ENCODE peak calls at places on chromosomes 2 and 18, in nine cellular contexts. T is Panc1; D is CD8-positive, alpha-beta T cell; R is endodermal cell; E is transverse colon; L is vagina; S is RWPE2; U is naive thymus-derived CD4-positive, alpha-beta T cell; B is tibial artery. O is an unnamed sample. For H3K4me1 and H3K36me3, the result is how much of the 10 kb centered on the place peaks cover.

GRCh38 chr2:109027702-109028101 is 38.7 kb upstream of the EDAR start:
- DNase-seq in T (no peak), D (no peak), R (peak), E (no peak), L (no peak), S (no peak), U (no peak), B (no peak), O (no peak)

GRCh38 chr18:3093624-3094354 is 80.8 kb upstream of the LPIN2 start:
- DNase-seq in T (no peak), D (no peak), R (no peak), E (peak), L (no peak), S (no peak), U (no peak), B (no peak), O (no peak)

GRCh38 chr18:74990563-74991081 is 218.3 kb downstream of the PTGR3 start:
- DNase-seq in T (no peak), D (no peak), R (no peak), E (no peak), L (no peak), S (no peak), U (no peak), B (no peak), O (no peak)

GRCh38 chr18:76450912-76451421 is 44.1 kb downstream of the ZNF516 start:
- DNase-seq in T (no peak), D (no peak), R (peak), E (peak), L (peak), S (no peak), U (peak), B (peak), O (peak)

GRCh38 chr2:236343400-236344161 is 79.4 kb upstream of the ASB18 start:
- DNase-seq in T (peak), D (peak), R (peak), E (peak), L (peak), S (no peak), U (peak), B (peak), O (peak)

GRCh38 chr2:178242552-178242883 is 48.2 kb downstream of the OSBPL6 start:
- DNase-seq in T (no peak), D (no peak), R (no peak), E (no peak), L (no peak), S (no peak), U (no peak), B (no peak), O (no peak)

GRCh38 chr2:171318463-171318934 is 115.3 kb downstream of the METTL8 start:
- DNase-seq in T (no peak), D (no peak), R (peak), E (peak), L (no peak), S (no peak), U (no peak), B (no peak), O (no peak)

GRCh38 chr2:218820746-218821369 is 10.7 kb downstream of the PRKAG3 start:
- DNase-seq in T (no peak), D (no peak), R (peak), E (no peak), L (no peak), S (no peak), U (no peak), B (no peak), O (no peak)

GRCh38 chr2:172545408-172546075 is 10.3 kb upstream of the PDK1 start:
- DNase-seq in T (no peak), D (no peak), R (no peak), E (no peak), L (no peak), S (no peak), U (no peak), B (no peak), O (no peak)

GRCh38 chr18:73551211-73551610 is 596.4 kb downstream of the FBXO15 start:
- DNase-seq in T (no peak), D (no peak), R (no peak), E (no peak), L (no peak), S (no peak), U (no peak), B (no peak), O (no peak)

GRCh38 chr18:46387426-46388131 is 269.4 kb downstream of the LOXHD1 start:
- DNase-seq in T (no peak), D (no peak), R (no peak), E (no peak), L (no peak), S (no peak), U (no peak), B (no peak), O (no peak)

GRCh38 chr2:174036825-174037224 is 71.7 kb upstream of the SP3 start:
- DNase-seq in T (no peak), D (no peak), R (no peak), E (no peak), L (no peak), S (no peak), U (no peak), B (no peak), O (no peak)

GRCh38 chr2:231680992-231681852 is 27.1 kb upstream of the PTMA start:
- DNase-seq in T (no peak), D (no peak), R (peak), E (peak), L (no peak), S (no peak), U (no peak), B (peak), O (peak)

GRCh38 chr2:168573128-168573903 is 117.2 kb downstream of the CERS6 start:
- DNase-seq in T (no peak), D (no peak), R (no peak), E (no peak), L (no peak), S (no peak), U (no peak), B (peak), O (no peak)

GRCh38 chr2:175401956-175402469 is 220.5 kb upstream of the ATP5MC3 start:
- DNase-seq in T (no peak), D (no peak), R (no peak), E (no peak), L (no peak), S (no peak), U (no peak), B (no peak), O (no peak)

GRCh38 chr2:191656389-191656788 is 21.5 kb upstream of the NABP1 start:
- DNase-seq in T (no peak), D (no peak), R (no peak), E (no peak), L (no peak), S (no peak), U (no peak), B (no peak), O (no peak)

GRCh38 chr2:73998933-73999332 is 14.2 kb downstream of the TET3 start:
- DNase-seq in T (no peak), D (no peak), R (no peak), E (no peak), L (no peak), S (no peak), U (no peak), B (no peak), O (no peak)

GRCh38 chr18:48840491-48840877 is 110.3 kb downstream of the SMAD7 start:
- DNase-seq in T (no peak), D (no peak), R (no peak), E (no peak), L (no peak), S (no peak), U (no peak), B (no peak), O (no peak)

GRCh38 chr2:32135409-32135808 is 30.3 kb upstream of the SLC30A6 start:
- DNase-seq in T (peak), D (no peak), R (no peak), E (peak), L (no peak), S (no peak), U (peak), B (no peak), O (no peak)

GRCh38 chr2:184680825-184681224 is 82.5 kb downstream of the ZNF804A start:
- DNase-seq in T (no peak), D (no peak), R (no peak), E (no peak), L (no peak), S (no peak), U (no peak), B (no peak), O (no peak)

GRCh38 chr18:53153281-53153680 is 813.3 kb downstream of the DCC start:
- DNase-seq in T (no peak), D (no peak), R (peak), E (peak), L (no peak), S (no peak), U (no peak), B (no peak), O (no peak)

GRCh38 chr2:30367232-30368070 is 79.6 kb upstream of the LCLAT1 start:
- DNase-seq in T (no peak), D (no peak), R (no peak), E (no peak), L (no peak), S (no peak), U (no peak), B (no peak), O (no peak)

GRCh38 chr2:240143801-240144648 is 3.6 kb upstream of the OTOS start:
- DNase-seq in T (peak), D (peak), R (peak), E (peak), L (no peak), S (peak), U (peak), B (peak), O (peak)

GRCh38 chr2:42794271-42795046 is 2.1 kb upstream of the HAAO start:
- DNase-seq in T (peak), D (no peak), R (peak), E (peak), L (no peak), S (no peak), U (no peak), B (no peak), O (no peak)

GRCh38 chr2:39870871-39871270 is 91.8 kb upstream of the THUMPD2 start:
- DNase-seq in T (no peak), D (no peak), R (no peak), E (no peak), L (no peak), S (no peak), U (no peak), B (no peak), O (no peak)
- H3K4me3 ChIP-seq in T (no peak), D (no peak), R (no peak), E (no peak), L (no peak), S (no peak), U (no peak), B (no peak), O (no peak)

GRCh38 chr2:233448220-233448559 is 93.9 kb downstream of the DGKD start:
- DNase-seq in T (no peak), D (no peak), R (peak), E (no peak), L (no peak), S (peak), U (no peak), B (peak), O (no peak)
- H3K4me1 ChIP-seq in T (under half), D (under half), R (under half), E (under half), L (under half), S (under half), U (under half), B (under half), O (under half)

GRCh38 chr2:88055049-88055435 is 541 bp downstream of the KRCC1 start:
- DNase-seq in T (no peak), D (no peak), R (no peak), E (no peak), L (no peak), S (no peak), U (no peak), B (no peak), O (no peak)

GRCh38 chr2:88054300-88055048 is 1.1 kb downstream of the KRCC1 start:
- DNase-seq in T (no peak), D (no peak), R (no peak), E (no peak), L (no peak), S (no peak), U (no peak), B (no peak), O (no peak)

GRCh38 chr2:88053301-88053700 is 2.3 kb downstream of the KRCC1 start:
- DNase-seq in T (no peak), D (no peak), R (no peak), E (no peak), L (no peak), S (no peak), U (no peak), B (peak), O (no peak)

GRCh38 chr2:88049601-88050000 is 6.0 kb downstream of the KRCC1 start:
- DNase-seq in T (no peak), D (no peak), R (no peak), E (no peak), L (no peak), S (no peak), U (no peak), B (no peak), O (no peak)

DNA sequence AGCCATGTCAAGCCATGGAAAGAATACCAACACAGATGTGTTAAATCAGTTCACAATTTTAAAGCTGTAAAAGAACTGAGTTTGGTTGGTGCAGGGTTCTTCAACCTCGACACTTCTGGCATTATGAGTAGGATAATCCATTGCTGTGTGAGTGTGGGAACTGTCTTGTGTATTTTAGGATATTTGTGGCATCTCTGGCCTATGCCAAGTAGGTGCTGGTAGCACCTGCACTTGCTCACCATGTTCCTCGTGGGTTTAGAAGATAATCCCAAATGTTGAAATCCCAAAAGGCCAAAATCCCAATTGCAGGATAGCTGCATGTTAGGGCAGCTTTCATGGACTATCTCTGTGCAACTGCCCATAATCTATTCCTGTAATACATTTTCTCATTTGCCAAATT is 3.8 kb downstream of the KRCC1 start:
- DNase-seq in T (no peak), D (no peak), R (no peak), E (no peak), L (no peak), S (no peak), U (no peak), B (no peak), O (no peak)
- H3K36me3 ChIP-seq in T (under half), D (under half), R (under half), E (under half), L (under half), S (under half), U (under half), B (under half), O (under half)

GRCh38 chr2:69715964-69716363 is 26.0 kb upstream of the ANXA4 start:
- DNase-seq in T (no peak), D (no peak), R (no peak), E (no peak), L (no peak), S (no peak), U (no peak), B (no peak), O (no peak)

GRCh38 chr2:69717902-69718301 is 24.0 kb upstream of the ANXA4 start:
- DNase-seq in T (no peak), D (no peak), R (peak), E (no peak), L (no peak), S (no peak), U (no peak), B (no peak), O (no peak)

GRCh38 chr2:69716555-69717120 is 25.3 kb upstream of the ANXA4 start:
- DNase-seq in T (no peak), D (no peak), R (no peak), E (no peak), L (no peak), S (no peak), U (no peak), B (no peak), O (no peak)

GRCh38 chr2:69720404-69720803 is 21.5 kb upstream of the ANXA4 start:
- DNase-seq in T (no peak), D (no peak), R (no peak), E (no peak), L (no peak), S (no peak), U (no peak), B (no peak), O (no peak)

DNA sequence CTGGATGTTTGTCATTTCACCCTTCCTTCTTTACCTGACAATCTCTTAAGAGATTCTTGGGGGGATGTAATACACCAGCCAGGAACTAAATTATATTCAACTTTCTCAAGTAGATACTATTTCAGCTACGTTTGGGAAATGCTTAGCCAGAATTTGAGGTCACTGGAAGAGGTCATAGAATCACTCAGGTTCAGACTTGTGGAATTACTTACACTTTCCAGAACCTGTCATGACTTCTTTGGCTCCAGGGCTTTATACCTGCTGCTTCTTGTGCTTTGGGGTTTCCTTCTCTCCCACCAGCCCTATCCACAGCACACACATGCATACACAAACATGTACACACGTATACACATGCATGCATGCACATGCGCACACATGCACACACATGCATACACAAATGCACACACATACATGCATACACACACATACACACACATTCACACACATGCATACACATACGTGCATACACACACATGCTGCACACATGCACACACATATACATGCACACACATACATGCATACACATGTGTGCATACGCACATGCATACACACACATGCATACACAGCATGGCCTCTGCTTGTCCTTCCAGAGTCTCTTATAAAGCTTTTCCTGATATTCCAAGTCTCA is 23.5 kb upstream of the ANXA4 start:
- DNase-seq in T (no peak), D (no peak), R (no peak), E (no peak), L (no peak), S (no peak), U (no peak), B (no peak), O (no peak)
- H3K4me3 ChIP-seq in T (no peak), D (no peak), R (no peak), E (no peak), L (no peak), S (no peak), U (no peak), B (no peak), O (no peak)

DNA sequence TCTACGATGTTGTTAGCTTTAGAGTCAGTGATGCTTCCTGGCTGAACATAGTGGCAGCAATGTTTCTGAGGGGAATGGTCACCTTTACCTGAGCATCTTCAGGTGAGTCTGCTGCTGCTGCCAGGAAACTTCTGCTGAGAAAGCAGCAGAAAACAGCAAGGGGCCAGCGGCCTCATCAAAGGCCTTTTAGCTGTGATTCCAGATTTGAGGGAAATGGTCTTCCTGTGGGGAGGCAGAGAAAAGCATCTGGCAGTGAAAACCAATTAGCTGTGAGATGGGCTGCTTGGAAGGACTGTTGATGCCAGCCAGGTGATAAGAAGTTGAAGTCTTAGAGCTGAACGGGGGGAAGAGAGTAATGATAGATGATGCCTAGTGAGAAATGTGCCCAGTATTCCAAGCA is 37.3 kb downstream of the CRIM1 start:
- DNase-seq in T (no peak), D (no peak), R (peak), E (no peak), L (no peak), S (no peak), U (no peak), B (no peak), O (no peak)
- H3K4me1 ChIP-seq in T (half or more), D (under half), R (under half), E (half or more), L (under half), S (half or more), U (under half), B (under half), O (under half)

GRCh38 chr2:200820573-200820972 is 8.9 kb downstream of the BZW1 start:
- DNase-seq in T (no peak), D (no peak), R (no peak), E (no peak), L (no peak), S (no peak), U (no peak), B (no peak), O (no peak)
- H3K36me3 ChIP-seq in T (under half), D (half or more), R (half or more), E (under half), L (half or more), S (half or more), U (half or more), B (half or more), O (under half)

DNA sequence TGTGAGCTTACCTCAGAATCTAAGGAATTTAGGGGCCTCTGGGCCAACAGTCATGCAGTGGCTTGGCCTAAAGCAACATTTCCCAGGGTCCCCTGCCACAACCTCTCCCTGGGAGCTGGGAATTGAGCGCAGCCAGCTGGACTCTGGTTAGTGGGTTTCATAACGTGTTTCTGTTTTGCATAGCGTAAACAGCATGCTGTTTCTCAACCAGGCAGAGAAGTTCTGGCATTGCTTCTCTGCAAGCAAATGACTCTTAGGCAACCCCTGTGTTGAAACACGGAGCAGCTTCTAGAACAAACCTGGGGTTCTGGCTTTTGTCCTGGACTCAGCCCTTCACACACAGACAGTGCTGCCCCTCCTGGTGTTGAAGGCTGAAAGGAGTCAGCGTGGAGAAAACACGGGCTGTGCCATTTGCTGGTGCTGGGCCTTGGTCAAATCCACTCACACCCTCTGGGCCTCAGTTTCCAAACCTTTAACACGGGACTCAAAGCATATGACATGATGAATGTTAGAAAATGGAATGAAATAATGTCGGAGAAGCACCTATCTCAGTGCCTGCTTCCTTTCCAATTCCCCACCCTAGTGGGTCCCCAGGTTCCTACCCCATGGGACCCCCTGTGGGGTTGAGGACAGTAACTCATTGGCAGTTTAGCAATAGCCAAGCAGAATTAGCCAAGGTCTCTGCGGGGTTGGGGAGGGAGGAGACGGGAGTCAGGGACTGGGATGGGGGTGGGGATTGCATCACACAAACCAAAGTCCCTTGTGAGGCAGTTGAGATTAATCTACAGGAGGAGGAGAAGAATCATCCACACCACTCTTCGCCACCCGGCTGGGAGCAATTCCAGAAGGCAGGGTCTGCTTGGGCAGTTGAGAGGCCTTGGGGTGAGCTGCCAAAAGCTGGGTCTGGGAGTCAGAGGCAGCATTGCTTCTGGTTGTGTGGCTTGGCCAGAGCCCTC is 30.2 kb upstream of the IL1R2 start:
- DNase-seq in T (no peak), D (no peak), R (no peak), E (peak), L (no peak), S (no peak), U (no peak), B (peak), O (peak)
- H3K4me3 ChIP-seq in T (no peak), D (no peak), R (no peak), E (no peak), L (no peak), S (no peak), U (no peak), B (no peak), O (no peak)

DNA sequence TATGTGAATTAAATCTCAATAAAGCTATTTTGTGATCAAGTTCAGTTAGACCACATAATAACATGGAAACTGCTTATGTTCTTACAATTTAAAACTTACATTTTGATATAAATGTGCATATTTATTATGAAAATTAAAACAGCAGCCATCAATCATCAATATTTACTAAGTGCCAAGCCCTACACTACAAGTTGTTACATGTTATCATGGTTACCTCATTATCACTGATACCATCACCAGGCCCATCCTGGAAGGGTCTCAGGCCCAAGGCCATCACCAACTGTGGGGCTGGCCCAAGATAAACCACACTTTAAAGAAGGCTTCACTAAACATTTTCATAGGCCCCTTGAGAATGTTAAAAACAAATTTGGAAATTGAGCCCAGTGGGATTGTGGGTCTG is 6.4 kb downstream of the ITSN2 start:
- DNase-seq in T (no peak), D (no peak), R (no peak), E (no peak), L (no peak), S (no peak), U (no peak), B (no peak), O (no peak)
- H3K4me1 ChIP-seq in T (under half), D (half or more), R (under half), E (half or more), L (under half), S (under half), U (under half), B (under half), O (under half)

O was measured in lung.